ENCODE peak calls at places on chromosomes 1 and 21, in five cellular contexts. R is heart right ventricle, K is testis, J is colonic mucosa, C is tibial nerve. G is an unnamed sample. For H3K4me1 and H3K27me3, the result is how much of the 10 kb centered on the place peaks cover.

GRCh38 chr1:227261501-227261900 is 56.8 kb downstream of the CDC42BPA start:
- DNase-seq in K (no peak), R (no peak), C (no peak), J (no peak), G (no peak)

GRCh38 chr1:209435654-209436566 is 147.6 kb upstream of the CAMK1G start:
- DNase-seq in R (peak), J (peak), K (peak), C (peak), G (no peak)

GRCh38 chr1:171780583-171781166 is 785 bp upstream of the METTL13 start:
- DNase-seq in J (no peak), C (no peak), R (no peak), K (no peak), G (no peak)

GRCh38 chr1:33060579-33061083 is 20.3 kb upstream of the AZIN2 start:
- DNase-seq in K (no peak), C (peak), J (no peak), R (peak), G (no peak)

GRCh38 chr1:47725732-47726495 is 271.3 kb downstream of the TRABD2B start:
- DNase-seq in C (peak), K (peak), R (peak), J (peak), G (no peak)

GRCh38 chr1:35298464-35298863 is 30.0 kb downstream of the ZMYM4 start:
- DNase-seq in K (peak), C (peak), R (no peak), J (peak), G (no peak)

GRCh38 chr1:172513480-172513879 is 19.5 kb upstream of the SUCO start:
- DNase-seq in J (no peak), R (no peak), C (no peak), K (no peak), G (no peak)

GRCh38 chr21:17758703-17759102 is 60.5 kb downstream of the C21orf91 start:
- DNase-seq in J (no peak), C (no peak), K (no peak), R (no peak), G (no peak)

GRCh38 chr1:11880181-11880575 is 21.4 kb upstream of the NPPB start:
- DNase-seq in K (no peak), J (no peak), C (no peak), R (no peak), G (no peak)

GRCh38 chr1:43366179-43366578 is 1.6 kb downstream of the ELOVL1 start:
- DNase-seq in C (no peak), R (no peak), K (no peak), J (peak), G (no peak)

GRCh38 chr1:95953668-95954067 is 719.7 kb downstream of the RWDD3 start:
- DNase-seq in C (no peak), J (no peak), K (no peak), R (no peak), G (no peak)

GRCh38 chr1:64042331-64043100 is 160.9 kb upstream of the UBE2U start:
- DNase-seq in C (peak), R (no peak), K (peak), J (no peak), G (peak)

GRCh38 chr1:245695211-245695610 is 540.4 kb downstream of the KIF26B start:
- DNase-seq in J (no peak), R (no peak), C (no peak), K (no peak), G (no peak)

GRCh38 chr1:5645929-5646328 is 346.3 kb downstream of the NPHP4 start:
- DNase-seq in K (no peak), C (no peak), R (no peak), J (no peak), G (no peak)

GRCh38 chr1:38586993-38587646 is 272.5 kb downstream of the RRAGC start:
- DNase-seq in J (peak), K (peak), R (peak), C (no peak), G (no peak)

GRCh38 chr1:1040004-1040991 is 20.4 kb downstream of the AGRN start:
- DNase-seq in J (peak), C (peak), R (peak), K (peak), G (no peak)

GRCh38 chr1:211892577-211892976 is 62.0 kb upstream of the LPGAT1 start:
- DNase-seq in K (no peak), J (no peak), R (no peak), C (no peak), G (no peak)

GRCh38 chr1:201606096-201606495 is 67.2 kb downstream of the NAV1 start:
- DNase-seq in C (no peak), J (no peak), K (no peak), R (no peak), G (no peak)

GRCh38 chr21:25062061-25062460 is 545.2 kb downstream of the MRPL39 start:
- DNase-seq in K (no peak), J (no peak), C (no peak), R (no peak), G (no peak)

GRCh38 chr1:32798679-32799416 is 18.3 kb downstream of the YARS1 start:
- DNase-seq in J (no peak), R (no peak), C (no peak), K (no peak), G (no peak)

GRCh38 chr1:60103186-60103585 is 29.6 kb upstream of the C1orf87 start:
- DNase-seq in K (no peak), C (no peak), J (no peak), R (no peak), G (no peak)

GRCh38 chr1:67118191-67118590 is 16.6 kb downstream of the C1orf141 start:
- DNase-seq in K (no peak), C (no peak), R (no peak), J (no peak), G (no peak)

GRCh38 chr1:235545294-235545930 is 41.2 kb upstream of the B3GALNT2 start:
- DNase-seq in K (no peak), R (no peak), C (no peak), J (no peak), G (no peak)

GRCh38 chr1:213374369-213374768 is 323.3 kb downstream of the RPS6KC1 start:
- DNase-seq in C (peak), R (peak), J (peak), K (peak), G (no peak)

GRCh38 chr1:93692983-93693591 is 11.4 kb upstream of the BCAR3 start:
- DNase-seq in J (peak), K (no peak), R (no peak), C (no peak), G (no peak)

GRCh38 chr1:161763522-161764098 is 2.5 kb upstream of the ATF6 start:
- DNase-seq in K (no peak), C (no peak), J (peak), R (no peak), G (no peak)

GRCh38 chr1:60126733-60127132 is 53.2 kb upstream of the C1orf87 start:
- DNase-seq in K (no peak), C (no peak), R (no peak), J (no peak), G (no peak)

GRCh38 chr1:86503477-86504129 is 34.9 kb downstream of the CLCA1 start:
- DNase-seq in R (peak), C (no peak), J (peak), K (peak), G (no peak)

GRCh38 chr1:240399381-240399780 is 212.6 kb downstream of the GREM2 start:
- DNase-seq in K (no peak), C (no peak), J (no peak), R (no peak), G (no peak)

GRCh38 chr1:89310505-89310904 is 37.8 kb upstream of the GBP5 start:
- DNase-seq in C (no peak), J (no peak), K (no peak), R (no peak), G (no peak)

GRCh38 chr1:9908846-9909221 is 1.2 kb downstream of the CTNNBIP1 start:
- DNase-seq in K (no peak), R (no peak), J (no peak), C (no peak), G (no peak)

DNA sequence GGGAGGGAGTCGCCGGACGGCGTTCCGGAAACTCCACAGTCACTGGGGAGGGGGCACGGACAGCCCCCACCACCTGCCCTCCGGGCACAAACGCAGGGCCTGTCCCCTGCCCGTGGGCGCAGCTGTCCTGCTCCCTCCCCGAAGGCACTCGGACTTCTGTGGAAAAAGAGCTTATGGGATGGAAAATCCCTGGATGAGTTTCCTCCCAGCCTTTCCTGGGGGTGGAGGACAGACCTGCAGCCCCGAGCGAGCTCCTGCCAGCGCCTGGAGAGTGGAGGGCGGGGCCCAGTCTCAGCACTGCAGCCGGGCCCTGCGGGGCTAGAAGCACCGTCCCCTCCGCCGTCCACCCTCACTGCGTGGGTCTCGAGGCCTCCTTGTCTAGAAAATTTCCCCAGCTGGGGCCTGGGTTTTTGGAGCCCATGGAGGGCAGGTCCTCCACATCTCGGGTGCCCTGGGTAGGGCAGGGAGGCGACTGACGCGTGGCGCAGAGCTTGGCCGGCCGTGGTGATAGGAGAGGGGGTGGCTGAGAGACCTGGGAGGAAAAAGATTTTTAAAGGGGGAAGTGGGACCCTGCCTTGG is 6.5 kb upstream of the COL6A1 start:
- DNase-seq in K (peak), R (peak), C (no peak), J (no peak), G (no peak)
- H3K4me1 ChIP-seq in K (under half), R (half or more), C (half or more), J (under half), G (half or more)

DNA sequence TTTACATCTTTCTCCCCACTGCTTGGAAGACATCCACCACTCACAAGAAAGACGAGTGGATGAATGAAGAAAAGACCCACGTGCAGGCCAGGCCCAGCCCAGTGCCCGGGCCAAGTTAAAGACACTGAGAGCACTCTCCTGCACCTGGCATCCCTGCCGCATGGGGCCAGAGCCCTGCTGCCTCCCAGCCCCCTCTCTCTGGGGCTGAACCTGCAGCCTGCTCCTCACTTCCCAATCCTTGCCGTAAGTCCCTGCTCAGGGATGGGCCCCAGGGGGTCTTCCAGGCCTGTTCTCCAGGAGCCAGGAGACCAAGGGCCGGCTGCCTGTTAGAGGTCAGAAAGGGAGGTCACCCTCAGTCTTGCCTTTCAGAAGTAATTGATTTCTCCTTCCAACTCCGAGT is 168.5 kb upstream of the ZC3H12A start:
- DNase-seq in J (no peak), K (no peak), C (no peak), R (no peak), G (no peak)
- H3K27me3 ChIP-seq in J (under half), K (under half), C (under half), R (under half), G (under half)

GRCh38 chr21:45080639-45081414 is 6.4 kb downstream of the ADARB1 start:
- DNase-seq in K (no peak), C (no peak), R (no peak), J (no peak), G (no peak)

GRCh38 chr21:45080232-45080631 is 5.9 kb downstream of the ADARB1 start:
- DNase-seq in R (no peak), K (no peak), C (no peak), J (no peak), G (no peak)

GRCh38 chr21:45078371-45078770 is 4.0 kb downstream of the ADARB1 start:
- DNase-seq in K (no peak), J (no peak), R (no peak), C (no peak), G (no peak)

GRCh38 chr21:45078877-45079281 is 4.5 kb downstream of the ADARB1 start:
- DNase-seq in R (no peak), C (no peak), K (no peak), J (no peak), G (no peak)

DNA sequence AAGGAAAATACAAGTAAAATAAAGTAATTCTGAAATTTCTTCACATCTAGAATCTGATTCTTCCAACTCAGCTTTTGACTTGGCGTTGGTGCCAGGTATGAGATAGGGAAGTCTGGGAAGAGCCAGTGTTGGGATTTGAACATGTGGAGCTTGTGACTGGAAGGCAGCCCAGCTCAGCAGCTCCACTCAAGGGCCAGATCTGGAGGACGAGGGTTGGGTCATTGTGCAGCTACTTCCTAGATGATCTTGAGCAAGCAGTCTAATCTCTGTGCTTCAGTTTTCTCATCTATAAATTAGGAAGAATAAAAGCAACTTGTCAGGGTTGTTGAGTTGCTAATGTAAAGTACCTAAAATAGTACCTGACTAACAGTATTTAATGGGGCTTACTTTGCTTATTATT is 5.0 kb downstream of the ADARB1 start:
- DNase-seq in R (no peak), C (no peak), J (no peak), K (no peak), G (no peak)
- H3K4me1 ChIP-seq in R (half or more), C (under half), J (under half), K (under half), G (half or more)

GRCh38 chr1:36573445-36573844 is 90.7 kb upstream of the CSF3R start:
- DNase-seq in C (no peak), J (no peak), R (no peak), K (no peak), G (no peak)
- H3K27me3 ChIP-seq in C (under half), J (under half), R (half or more), K (under half), G (under half)

G was measured in thoracic aorta.